ENCODE peak calls at places on chromosomes 5 and 9, in four cellular contexts. O is IMR-90, P is H1, J is H9. R is an unnamed sample.

GRCh38 chr9:33202552-33203300 is 35.6 kb upstream of the B4GALT1 start:
- DNase-seq in O (peak; percentile 69), P (no peak), J (peak; percentile 43), R (no peak)

GRCh38 chr9:114112778-114113585 is 13.9 kb upstream of the KIF12 start:
- DNase-seq in O (peak; percentile 75), P (no peak), J (no peak), R (no peak)

GRCh38 chr5:44807269-44807668 is 1.5 kb upstream of the MRPS30 start:
- DNase-seq in O (no peak), P (no peak), J (no peak), R (no peak)

GRCh38 chr9:116152390-116152789 is 1.2 kb upstream of the PAPPA start:
- DNase-seq in O (peak; percentile 70), P (no peak), J (no peak), R (no peak)

GRCh38 chr5:89723907-89724306 is 685.6 kb downstream of the CETN3 start:
- DNase-seq in O (no peak), P (no peak), J (no peak), R (no peak)

GRCh38 chr9:116278326-116278725 is 124.7 kb downstream of the PAPPA start:
- DNase-seq in O (no peak), P (no peak), J (no peak), R (no peak)

GRCh38 chr9:116756995-116757394 is 69.9 kb downstream of the TRIM32 start:
- DNase-seq in O (no peak), P (no peak), J (no peak), R (no peak)

GRCh38 chr5:21817668-21818419 is 1035.3 kb downstream of the CDH12 start:
- DNase-seq in O (peak; percentile 6), P (no peak), J (no peak), R (no peak)

GRCh38 chr9:27433599-27434325 is 90.3 kb upstream of the IFNK start:
- DNase-seq in O (no peak), P (no peak), J (no peak), R (no peak)

GRCh38 chr5:15737036-15737821 is 237.2 kb downstream of the FBXL7 start:
- DNase-seq in O (peak; percentile 26), P (no peak), J (no peak), R (no peak)

GRCh38 chr9:109224751-109225150 is 57.7 kb upstream of the FRRS1L start:
- DNase-seq in O (no peak), P (no peak), J (no peak), R (no peak)

GRCh38 chr9:136010176-136010575 is 49.0 kb upstream of the UBAC1 start:
- DNase-seq in O (no peak), P (no peak), J (no peak), R (no peak)

GRCh38 chr9:13607746-13608445 is 328.4 kb upstream of the MPDZ start:
- DNase-seq in O (no peak), P (no peak), J (no peak), R (peak; percentile 6)

GRCh38 chr9:5042661-5043178 is 57.6 kb downstream of the JAK2 start:
- DNase-seq in O (no peak), P (no peak), J (peak; percentile 57), R (no peak)

GRCh38 chr5:98517967-98518366 is 255.5 kb upstream of the RGMB start:
- DNase-seq in O (no peak), P (no peak), J (no peak), R (no peak)

GRCh38 chr5:176402684-176403083 is 13.7 kb downstream of the CLTB start:
- DNase-seq in O (no peak), P (no peak), J (no peak), R (no peak)

GRCh38 chr9:84736076-84736475 is 66.5 kb downstream of the NTRK2 start:
- DNase-seq in O (no peak), P (no peak), J (no peak), R (peak; percentile 17)

GRCh38 chr9:1100945-1101344 is 50.8 kb downstream of the DMRT2 start:
- DNase-seq in O (peak; percentile 16), P (peak; percentile 25), J (peak; percentile 33), R (peak; percentile 53)

GRCh38 chr9:96651626-96652025 is 3.5 kb downstream of the PRXL2C start:
- DNase-seq in O (peak; percentile 51), P (no peak), J (no peak), R (no peak)

GRCh38 chr5:123113136-123113535 is 24.1 kb downstream of the PRDM6 start:
- DNase-seq in O (no peak), P (no peak), J (no peak), R (no peak)

GRCh38 chr9:27595733-27596132 is 22.5 kb upstream of the C9orf72 start:
- DNase-seq in O (no peak), P (no peak), J (no peak), R (no peak)

GRCh38 chr5:126780165-126780827 is 3.4 kb downstream of the LMNB1 start:
- DNase-seq in O (peak; percentile 81), P (no peak), J (peak; percentile 39), R (peak; percentile 39)

GRCh38 chr5:74241751-74242140 is 398.8 kb downstream of the ENC1 start:
- DNase-seq in O (peak; percentile 34), P (no peak), J (peak; percentile 41), R (no peak)

GRCh38 chr5:120538644-120539043 is 74.5 kb downstream of the PRR16 start:
- DNase-seq in O (peak; percentile 80), P (no peak), J (no peak), R (no peak)

GRCh38 chr5:132675936-132676689 is 2.3 kb downstream of the IL4 start:
- DNase-seq in O (no peak), P (no peak), J (no peak), R (no peak)

GRCh38 chr9:37622462-37622861 is 28.3 kb upstream of the FRMPD1 start:
- DNase-seq in O (peak; percentile 32), P (no peak), J (no peak), R (no peak)

GRCh38 chr5:111694183-111694582 is 62.8 kb downstream of the NREP start:
- DNase-seq in O (peak; percentile 75), P (no peak), J (no peak), R (no peak)

GRCh38 chr5:168784449-168784848 is 205.3 kb upstream of the PANK3 start:
- DNase-seq in O (no peak), P (no peak), J (no peak), R (no peak)

GRCh38 chr5:32805966-32806626 is 95.0 kb downstream of the NPR3 start:
- DNase-seq in O (peak; percentile 94), P (no peak), J (no peak), R (no peak)

GRCh38 chr5:55634204-55634785 is 77.8 kb downstream of the SLC38A9 start:
- DNase-seq in O (peak; percentile 15), P (no peak), J (no peak), R (no peak)

GRCh38 chr9:128881627-128881883 is 195 bp downstream of the KYAT1 start:
- DNase-seq in O (no peak), P (no peak), J (no peak), R (no peak)
- H3K14ac ChIP-seq in O (peak overlapping the region; percentile 99), P (no peak overlapping the region), J (peak overlapping the region; percentile 60), R (no peak overlapping the region)

GRCh38 chr9:89756891-89757537 is 152.2 kb downstream of the GADD45G start:
- DNase-seq in O (no peak), P (no peak), J (no peak), R (no peak)
- H3K14ac ChIP-seq in O (no peak overlapping the region), P (no peak overlapping the region), J (no peak overlapping the region), R (peak overlapping the region; percentile 42)

GRCh38 chr9:124776952-124777645 is at the start of gene OLFML2A:
- DNase-seq in O (no peak), P (no peak), J (no peak), R (no peak)
- H3K14ac ChIP-seq in O (peak within 1 kb of the TSS; percentile 75), P (no peak within 1 kb of the TSS), J (peak within 1 kb of the TSS; percentile 69), R (peak within 1 kb of the TSS; percentile 59)

DNA sequence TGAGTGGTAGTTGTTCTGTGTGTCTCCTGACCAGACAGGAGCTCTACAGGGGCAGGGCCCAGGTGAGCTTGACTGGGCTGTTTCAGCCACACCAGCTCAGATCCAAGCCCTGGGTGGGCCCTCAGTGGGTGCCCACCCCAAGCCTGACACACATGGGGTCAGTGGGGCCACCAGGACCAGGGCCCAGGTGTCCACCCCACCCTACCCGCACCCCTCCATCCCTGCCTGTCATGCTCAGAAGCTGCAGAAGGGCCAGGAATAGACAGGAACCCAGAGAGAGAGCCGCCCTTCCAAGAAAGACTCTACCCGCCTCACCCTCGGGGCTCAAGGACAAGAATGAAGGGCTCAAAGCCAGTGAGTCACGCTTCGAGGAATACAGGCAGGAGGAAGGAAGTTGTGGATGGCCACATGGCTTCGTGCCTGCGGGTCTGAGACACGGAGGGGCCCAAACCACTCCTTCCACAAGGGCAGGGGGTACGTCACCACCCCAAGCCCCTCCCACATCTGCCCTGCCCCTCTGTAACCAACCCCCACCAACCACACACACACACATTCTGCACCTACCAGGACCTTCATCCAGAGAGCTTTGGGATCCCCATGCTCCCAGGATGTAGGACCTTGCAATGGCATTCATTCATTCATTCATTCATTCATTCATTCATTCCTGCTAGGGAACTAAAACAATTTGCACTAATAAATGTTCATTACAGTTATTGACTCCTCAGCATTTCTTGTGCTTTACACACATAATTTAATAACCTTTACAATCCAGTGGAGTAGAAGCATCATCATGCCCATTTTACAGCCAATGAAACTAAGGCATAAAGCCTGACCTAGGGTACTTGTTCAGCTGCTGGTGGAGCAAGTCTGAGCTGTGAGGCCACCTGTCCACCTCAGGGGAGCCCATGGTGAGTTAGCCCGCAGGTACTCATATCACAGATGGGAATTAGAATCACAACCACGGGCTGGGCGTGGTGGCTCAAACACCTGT is 56.0 kb upstream of the STXBP1 start:
- DNase-seq in O (peak; percentile 96), P (no peak), J (peak; percentile 46), R (no peak)
- H3K14ac ChIP-seq in O (peak overlapping the region; percentile 97), P (no peak overlapping the region), J (no peak overlapping the region), R (peak overlapping the region; percentile 10)